ENCODE peak calls at places on chromosomes 6 and 20, in eight cellular contexts. Z, L, E, P, A, B, O and M are unnamed samples.

GRCh38 chr20:51541189-51542032 is 1.1 kb downstream of the NFATC2 start:
- DNase-seq in P (peak; percentile 31), O (no peak), Z (peak; percentile 63), E (peak; percentile 83), A (peak; percentile 54), B (no peak), L (no peak), M (no peak)

GRCh38 chr6:23218751-23219150 is 649.4 kb downstream of the HDGFL1 start:
- DNase-seq in L (no peak), Z (no peak), A (no peak), E (no peak), O (no peak), B (no peak), P (no peak), M (no peak)

GRCh38 chr6:157767071-157767750 is 55.8 kb upstream of the SNX9 start:
- DNase-seq in P (no peak), B (no peak), O (no peak), A (no peak), L (no peak), E (no peak), Z (no peak), M (no peak)

GRCh38 chr20:34874094-34874654 is 1.5 kb upstream of the GGT7 start:
- DNase-seq in L (peak; percentile 79), Z (peak; percentile 12), O (peak; percentile 78), A (no peak), E (peak; percentile 89), B (peak; percentile 81), P (peak; percentile 89), M (peak; percentile 59)

GRCh38 chr20:41697861-41698559 is 79.8 kb upstream of the CHD6 start:
- DNase-seq in O (peak; percentile 14), Z (no peak), E (peak; percentile 51), P (peak; percentile 49), A (no peak), B (no peak), L (no peak), M (no peak)

GRCh38 chr6:33192671-33193602 is 670 bp upstream of the COL11A2 start:
- DNase-seq in L (no peak), E (peak; percentile 56), B (no peak), P (no peak), Z (no peak), O (no peak), A (peak; percentile 42), M (no peak)

GRCh38 chr20:51594999-51595532 is 52.5 kb upstream of the NFATC2 start:
- DNase-seq in L (peak; percentile 73), P (peak; percentile 89), Z (peak; percentile 67), O (peak; percentile 64), E (peak; percentile 92), A (peak; percentile 57), B (peak; percentile 87), M (peak; percentile 63)

GRCh38 chr6:105109955-105110650 is 69.7 kb downstream of the POPDC3 start:
- DNase-seq in A (no peak), Z (no peak), O (no peak), B (no peak), E (no peak), P (no peak), L (no peak), M (no peak)

GRCh38 chr6:82365011-82365751 is 1.6 kb downstream of the TPBG start:
- DNase-seq in Z (no peak), P (no peak), O (peak; percentile 73), E (peak; percentile 61), B (no peak), L (peak; percentile 24), A (no peak), M (peak; percentile 35)

GRCh38 chr6:82362144-82362543 is 1.5 kb upstream of the TPBG start:
- DNase-seq in O (no peak), L (no peak), P (peak; percentile 33), Z (no peak), B (no peak), A (no peak), E (no peak), M (no peak)

GRCh38 chr6:82362868-82363267 is 749 bp upstream of the TPBG start:
- DNase-seq in O (no peak), Z (no peak), P (peak; percentile 98), A (no peak), L (no peak), E (peak; percentile 54), B (peak; percentile 94), M (no peak)

GRCh38 chr6:82364087-82365010 is 732 bp downstream of the TPBG start:
- DNase-seq in L (peak; percentile 54), P (peak; percentile 60), A (no peak), O (peak; percentile 77), E (peak; percentile 72), B (no peak), Z (no peak), M (peak; percentile 45)

DNA sequence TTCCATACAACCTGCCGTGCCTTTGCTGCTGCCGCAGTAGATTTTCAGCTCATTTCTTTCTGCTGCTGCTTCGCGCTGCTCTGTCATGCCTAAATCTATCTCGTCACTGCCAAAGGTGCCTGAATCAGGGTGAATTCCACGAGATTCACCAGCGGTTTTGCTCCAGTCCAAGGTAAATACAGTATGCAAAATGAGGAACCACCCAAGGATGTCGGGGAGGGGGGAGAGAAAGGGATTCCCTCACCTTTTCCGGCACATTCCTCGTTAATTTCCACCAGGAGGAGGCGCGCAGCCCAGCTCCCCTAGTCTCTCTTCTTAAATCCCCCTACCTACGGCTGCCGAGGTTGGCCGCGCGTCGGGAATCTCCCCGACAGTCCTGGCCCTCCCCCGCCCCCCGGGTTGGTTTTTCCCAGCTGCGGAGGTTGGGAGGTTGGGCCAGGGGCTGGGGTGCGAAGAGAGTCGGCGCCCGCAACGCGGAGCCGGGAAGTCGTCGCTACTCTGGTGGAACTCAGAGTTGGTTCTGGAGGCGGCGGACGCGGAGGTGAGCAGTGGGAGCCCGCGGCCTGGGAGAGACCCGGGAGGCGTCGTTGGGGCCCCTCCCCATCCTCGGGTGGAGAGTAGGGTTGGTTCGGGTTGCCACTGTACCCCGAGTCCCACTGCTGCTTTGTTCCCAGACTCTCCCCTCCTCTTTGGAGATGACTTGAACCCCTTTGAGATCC is at the start of gene TPBG:
- DNase-seq in B (peak; percentile 43), L (peak; percentile 47), E (peak; percentile 79), A (no peak), P (peak; percentile 93), O (peak; percentile 88), Z (no peak), M (peak; percentile 69)
- TF ChIP-seq CTCF in B (peak; percentile 38), L (no peak), E (peak; percentile 46), A (no peak), P (peak; percentile 35), O (no peak), Z (no peak), M (peak; percentile 60)

GRCh38 chr6:19824058-19824807 is 12.9 kb upstream of the ID4 start:
- DNase-seq in P (no peak), E (no peak), L (no peak), O (no peak), A (no peak), Z (no peak), B (no peak), M (no peak)

GRCh38 chr6:19822134-19822533 is 15.0 kb upstream of the ID4 start:
- DNase-seq in Z (no peak), O (no peak), A (no peak), B (no peak), E (no peak), P (no peak), L (no peak), M (no peak)

DNA sequence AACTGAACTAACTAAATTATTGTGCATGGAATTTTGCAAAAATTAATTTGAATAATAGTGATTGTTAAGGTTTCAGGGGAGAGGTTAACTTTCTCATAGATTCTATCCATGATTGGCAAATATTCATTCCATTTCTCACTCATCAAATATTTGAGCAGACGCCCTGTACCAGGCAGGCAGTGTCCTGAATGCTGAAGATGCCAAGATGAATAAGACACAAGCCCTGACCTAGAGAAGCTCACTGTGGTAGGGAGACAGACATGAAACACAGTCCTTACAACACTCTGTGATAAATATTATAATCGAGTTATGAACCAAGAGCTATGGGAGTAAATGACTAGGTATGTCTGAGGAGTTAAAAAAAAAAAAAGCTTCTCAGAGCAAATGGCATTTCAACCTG is 18.4 kb upstream of the ID4 start:
- DNase-seq in L (no peak), Z (no peak), A (no peak), E (no peak), B (no peak), O (no peak), P (no peak), M (no peak)
- TF ChIP-seq CTCF in L (no peak), Z (no peak), A (no peak), E (no peak), B (no peak), O (no peak), P (no peak), M (no peak)

GRCh38 chr6:87830834-87831374 is 128.9 kb upstream of the AKIRIN2 start:
- DNase-seq in Z (no peak), E (no peak), A (no peak), P (no peak), O (no peak), L (no peak), B (no peak), M (no peak)

GRCh38 chr6:87828044-87828443 is 126.0 kb upstream of the AKIRIN2 start:
- DNase-seq in B (no peak), Z (no peak), O (no peak), P (no peak), E (no peak), L (no peak), A (no peak), M (no peak)

GRCh38 chr6:87827291-87827690 is 125.3 kb upstream of the AKIRIN2 start:
- DNase-seq in B (no peak), L (no peak), Z (no peak), A (no peak), P (no peak), E (no peak), O (no peak), M (no peak)

GRCh38 chr6:87829622-87830121 is 127.6 kb upstream of the AKIRIN2 start:
- DNase-seq in B (no peak), A (no peak), Z (no peak), E (no peak), L (no peak), P (no peak), O (no peak), M (no peak)

DNA sequence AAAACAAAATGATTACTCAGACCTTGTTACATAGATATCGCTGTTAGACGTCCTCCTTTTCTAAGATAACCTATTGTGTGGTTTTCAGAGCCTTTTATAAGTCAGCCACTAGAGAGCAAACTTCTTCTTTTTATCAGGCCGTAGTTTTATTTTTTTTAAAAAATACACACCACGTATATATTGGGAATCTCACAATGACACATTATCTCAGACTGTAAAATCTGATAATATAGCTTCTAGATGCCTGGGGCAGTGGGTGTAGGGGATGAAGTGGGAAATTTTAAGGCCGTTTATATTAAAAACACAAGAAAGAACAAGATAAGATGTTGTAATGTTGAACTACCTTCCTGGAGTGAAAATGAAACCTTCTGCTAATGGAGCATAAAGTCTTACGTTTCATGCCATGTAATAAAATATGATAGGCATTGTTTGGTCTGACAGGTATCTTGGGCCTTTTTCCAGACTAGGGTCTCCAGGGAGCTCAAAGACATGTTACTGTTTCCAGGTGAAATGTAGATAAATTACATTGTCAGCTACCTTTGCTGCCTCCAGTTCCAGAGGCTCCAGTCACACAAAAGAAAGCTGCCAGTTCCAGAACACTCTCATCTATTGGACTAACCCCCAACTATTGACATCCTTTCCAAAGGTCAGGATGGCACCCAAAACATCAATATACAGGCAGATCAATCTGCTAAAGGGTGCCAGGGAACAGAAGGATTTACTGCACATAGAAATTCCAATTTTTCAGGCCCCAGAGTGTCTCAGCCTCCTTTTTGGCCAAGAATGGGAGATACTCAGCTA is 130.2 kb upstream of the AKIRIN2 start:
- DNase-seq in L (no peak), E (peak; percentile 35), O (peak; percentile 33), A (no peak), P (peak; percentile 43), B (no peak), Z (no peak), M (no peak)
- TF ChIP-seq CTCF in L (peak; percentile 30), E (peak; percentile 75), O (peak; percentile 43), A (no peak), P (peak; percentile 53), B (peak; percentile 16), Z (no peak), M (peak; percentile 29)

DNA sequence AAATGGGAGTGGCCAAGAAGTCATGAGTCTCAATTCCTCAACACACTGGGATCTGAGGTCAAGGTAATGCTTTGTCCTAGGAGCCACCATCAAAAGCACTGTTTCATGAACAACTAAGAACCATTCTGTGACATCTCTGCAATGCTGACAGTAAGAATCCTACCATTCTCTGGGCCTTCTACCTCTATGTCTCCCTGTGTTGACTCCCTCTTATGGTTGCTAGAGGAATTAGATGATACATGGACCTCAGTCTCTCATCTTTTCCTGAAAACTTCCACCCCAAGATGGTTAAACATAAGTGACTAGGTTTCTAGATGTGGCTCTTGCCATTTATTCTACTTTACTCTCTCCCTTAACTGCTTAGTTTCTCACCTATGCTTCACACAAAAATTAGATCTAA is 9.1 kb downstream of the MTRF1L start:
- DNase-seq in Z (no peak), E (no peak), P (no peak), A (no peak), L (peak; percentile 15), B (no peak), O (no peak), M (no peak)
- TF ChIP-seq CTCF in Z (no peak), E (no peak), P (peak; percentile 30), A (no peak), L (no peak), B (no peak), O (no peak), M (no peak)